ENCODE peak calls at places on chromosomes 7 and 10, in five cellular contexts. One of them, this sample, is unnamed.

GRCh38 chr10:50990568-50991495 is 83.5 kb upstream of the PRKG1 start:
- DNase-seq in GM10248: peak
- DNase-seq in type B pancreatic cell: no peak
- DNase-seq in islet precursor cell: peak
- DNase-seq in neural progenitor cell: peak
- DNase-seq in this sample: no peak

GRCh38 chr10:52442576-52442975 is 128.5 kb downstream of the DKK1 start:
- DNase-seq in neural progenitor cell: no peak
- DNase-seq in GM10248: no peak
- DNase-seq in islet precursor cell: no peak
- DNase-seq in type B pancreatic cell: no peak
- DNase-seq in this sample: no peak

GRCh38 chr7:101746311-101746710 is 71.1 kb upstream of the CUX1 start:
- DNase-seq in islet precursor cell: no peak
- DNase-seq in GM10248: no peak
- DNase-seq in neural progenitor cell: no peak
- DNase-seq in type B pancreatic cell: no peak
- DNase-seq in this sample: peak

GRCh38 chr10:101014966-101015581 is 15.5 kb downstream of the LZTS2 start:
- DNase-seq in islet precursor cell: no peak
- DNase-seq in neural progenitor cell: no peak
- DNase-seq in type B pancreatic cell: no peak
- DNase-seq in GM10248: no peak
- DNase-seq in this sample: no peak

GRCh38 chr7:80937336-80937735 is 18.5 kb upstream of the SEMA3C start:
- DNase-seq in GM10248: no peak
- DNase-seq in type B pancreatic cell: no peak
- DNase-seq in neural progenitor cell: no peak
- DNase-seq in islet precursor cell: no peak
- DNase-seq in this sample: no peak

GRCh38 chr7:117211614-117212013 is 111.2 kb downstream of the WNT2 start:
- DNase-seq in islet precursor cell: no peak
- DNase-seq in type B pancreatic cell: no peak
- DNase-seq in GM10248: no peak
- DNase-seq in neural progenitor cell: no peak
- DNase-seq in this sample: no peak

GRCh38 chr7:47576031-47576908 is 5.6 kb downstream of the TNS3 start:
- DNase-seq in islet precursor cell: peak
- DNase-seq in GM10248: no peak
- DNase-seq in type B pancreatic cell: no peak
- DNase-seq in neural progenitor cell: peak
- DNase-seq in this sample: peak

GRCh38 chr7:41847171-41847570 is 144.3 kb upstream of the INHBA start:
- DNase-seq in neural progenitor cell: no peak
- DNase-seq in type B pancreatic cell: no peak
- DNase-seq in GM10248: no peak
- DNase-seq in islet precursor cell: no peak
- DNase-seq in this sample: no peak

GRCh38 chr10:131081786-131082185 is 229.7 kb downstream of the TCERG1L start:
- DNase-seq in neural progenitor cell: no peak
- DNase-seq in type B pancreatic cell: no peak
- DNase-seq in GM10248: no peak
- DNase-seq in islet precursor cell: no peak
- DNase-seq in this sample: no peak

GRCh38 chr7:135509589-135509838 is 388 bp downstream of the CNOT4 start:
- DNase-seq in neural progenitor cell: no peak
- DNase-seq in islet precursor cell: no peak
- DNase-seq in type B pancreatic cell: no peak
- DNase-seq in GM10248: no peak
- DNase-seq in this sample: no peak

GRCh38 chr7:23291957-23292560 is 7.1 kb upstream of the MALSU1 start:
- DNase-seq in islet precursor cell: no peak
- DNase-seq in type B pancreatic cell: no peak
- DNase-seq in GM10248: no peak
- DNase-seq in neural progenitor cell: no peak
- DNase-seq in this sample: no peak

GRCh38 chr7:96349572-96349971 is 27.7 kb upstream of the SLC25A13 start:
- DNase-seq in islet precursor cell: no peak
- DNase-seq in GM10248: no peak
- DNase-seq in neural progenitor cell: no peak
- DNase-seq in type B pancreatic cell: no peak
- DNase-seq in this sample: no peak

GRCh38 chr7:142401951-142402350 is 144.1 kb upstream of the PRSS58 start:
- DNase-seq in GM10248: no peak
- DNase-seq in islet precursor cell: no peak
- DNase-seq in type B pancreatic cell: no peak
- DNase-seq in neural progenitor cell: no peak
- DNase-seq in this sample: no peak

GRCh38 chr10:79488303-79488702 is 24.0 kb upstream of the EIF5AL1 start:
- DNase-seq in neural progenitor cell: no peak
- DNase-seq in islet precursor cell: peak
- DNase-seq in type B pancreatic cell: no peak
- DNase-seq in GM10248: no peak
- DNase-seq in this sample: no peak

GRCh38 chr10:100075426-100076220 is 6.0 kb downstream of the CPN1 start:
- DNase-seq in neural progenitor cell: no peak
- DNase-seq in GM10248: no peak
- DNase-seq in type B pancreatic cell: no peak
- DNase-seq in islet precursor cell: no peak
- DNase-seq in this sample: no peak

GRCh38 chr10:30709229-30709628 is 79.7 kb upstream of the LYZL2 start:
- DNase-seq in islet precursor cell: no peak
- DNase-seq in neural progenitor cell: no peak
- DNase-seq in GM10248: no peak
- DNase-seq in type B pancreatic cell: no peak
- DNase-seq in this sample: peak

GRCh38 chr10:120386196-120386595 is 70.8 kb upstream of the PLPP4 start:
- DNase-seq in islet precursor cell: no peak
- DNase-seq in GM10248: no peak
- DNase-seq in type B pancreatic cell: no peak
- DNase-seq in neural progenitor cell: no peak
- DNase-seq in this sample: no peak

GRCh38 chr10:125192005-125192404 is 31.6 kb upstream of the CTBP2 start:
- DNase-seq in GM10248: no peak
- DNase-seq in neural progenitor cell: no peak
- DNase-seq in type B pancreatic cell: no peak
- DNase-seq in islet precursor cell: no peak
- DNase-seq in this sample: no peak

GRCh38 chr10:124523301-124523871 is 61.8 kb downstream of the LHPP start:
- DNase-seq in neural progenitor cell: peak
- DNase-seq in type B pancreatic cell: no peak
- DNase-seq in GM10248: no peak
- DNase-seq in islet precursor cell: peak
- DNase-seq in this sample: peak

GRCh38 chr7:77370606-77371005 is 45.5 kb downstream of the GSAP start:
- DNase-seq in islet precursor cell: no peak
- DNase-seq in neural progenitor cell: no peak
- DNase-seq in type B pancreatic cell: no peak
- DNase-seq in GM10248: no peak
- DNase-seq in this sample: no peak

GRCh38 chr7:30717181-30717580 is 34.8 kb upstream of the INMT start:
- DNase-seq in islet precursor cell: peak
- DNase-seq in neural progenitor cell: no peak
- DNase-seq in GM10248: no peak
- DNase-seq in type B pancreatic cell: no peak
- DNase-seq in this sample: no peak

GRCh38 chr7:157678503-157678902 is 341.7 kb downstream of the DNAJB6 start:
- DNase-seq in type B pancreatic cell: peak
- DNase-seq in neural progenitor cell: peak
- DNase-seq in GM10248: no peak
- DNase-seq in islet precursor cell: peak
- DNase-seq in this sample: no peak